ENCODE peak calls at places on chromosomes 2 and 18, in eight cellular contexts. T is caudate nucleus; O is HEK293T; Z is KG1; B is stimulated activated CD8-positive, alpha-beta memory T cell treated with anti-CD3 and anti-CD28 coated beads, Interleukin-7, amount 100 ng/mL, for 1 hour; Y is T-cell; C is HTR-8/SVneo; X is EH. L is an unnamed sample.

GRCh38 chr2:99488587-99488998 is 1.2 kb downstream of the REV1 start:
- DNase-seq in C (peak), O (no peak), Z (peak), B (no peak), X (peak), T (no peak), Y (no peak), L (no peak)

GRCh38 chr2:173571887-173572680 is 217.4 kb downstream of the CDCA7 start:
- DNase-seq in O (no peak), T (no peak), X (no peak), C (no peak), Y (no peak), Z (no peak), B (no peak), L (no peak)

GRCh38 chr2:88058226-88058625 is 2.6 kb upstream of the KRCC1 start:
- DNase-seq in C (no peak), T (no peak), O (no peak), X (no peak), B (no peak), Z (no peak), Y (no peak), L (no peak)

GRCh38 chr2:20584045-20584636 is 66.8 kb downstream of the HS1BP3 start:
- DNase-seq in O (no peak), B (no peak), T (no peak), C (peak), Y (no peak), Z (no peak), X (peak), L (no peak)

GRCh38 chr2:180061085-180061484 is 54.0 kb upstream of the CWC22 start:
- DNase-seq in T (no peak), O (no peak), B (no peak), Y (no peak), Z (no peak), X (no peak), C (no peak), L (no peak)

GRCh38 chr2:108988796-108989713 is at the start of gene EDAR:
- DNase-seq in C (peak), T (no peak), X (no peak), O (peak), Z (no peak), Y (peak), B (no peak), L (no peak)

GRCh38 chr2:238241970-238242369 is 2.1 kb upstream of the HES6 start:
- DNase-seq in Y (no peak), T (no peak), X (no peak), C (no peak), B (no peak), O (no peak), Z (no peak), L (no peak)

GRCh38 chr2:109223490-109223889 is 94.5 kb downstream of the SH3RF3 start:
- DNase-seq in B (no peak), X (no peak), T (no peak), Y (no peak), O (no peak), Z (no peak), C (no peak), L (no peak)

GRCh38 chr2:147659051-147659450 is 185.8 kb upstream of the ACVR2A start:
- DNase-seq in T (no peak), X (peak), B (no peak), Y (no peak), C (no peak), Z (no peak), O (no peak), L (no peak)

GRCh38 chr2:123993728-123994323 is 31.3 kb upstream of the CNTNAP5 start:
- DNase-seq in B (no peak), Y (no peak), Z (no peak), T (no peak), X (peak), O (peak), C (no peak), L (no peak)

GRCh38 chr2:97751752-97752151 is 38.4 kb downstream of the ZAP70 start:
- DNase-seq in C (no peak), Z (no peak), T (no peak), B (no peak), X (peak), Y (no peak), O (no peak), L (no peak)

GRCh38 chr2:199261221-199261620 is 196.5 kb downstream of the SATB2 start:
- DNase-seq in Y (no peak), B (no peak), O (no peak), C (peak), T (no peak), X (peak), Z (no peak), L (no peak)

GRCh38 chr2:71453404-71454220 is at the start of gene DYSF:
- DNase-seq in X (peak), Y (no peak), B (no peak), T (peak), C (no peak), O (no peak), Z (no peak), L (peak)

GRCh38 chr2:176171331-176172006 is 14.4 kb downstream of the HOXD3 start:
- DNase-seq in B (no peak), C (no peak), T (peak), O (no peak), X (no peak), Z (no peak), Y (no peak), L (no peak)

GRCh38 chr2:108388045-108388444 is 10.3 kb downstream of the SULT1C4 start:
- DNase-seq in Y (no peak), C (no peak), Z (no peak), T (no peak), X (peak), O (no peak), B (no peak), L (no peak)

GRCh38 chr2:181073896-181074295 is 93.5 kb downstream of the UBE2E3 start:
- DNase-seq in T (no peak), B (no peak), O (no peak), Z (no peak), C (no peak), X (peak), Y (no peak), L (no peak)

GRCh38 chr18:43933177-43933576 is 655.9 kb upstream of the SYT4 start:
- DNase-seq in T (no peak), C (no peak), Z (no peak), X (no peak), Y (no peak), B (no peak), O (no peak), L (no peak)

GRCh38 chr18:2657788-2658458 is 2.4 kb downstream of the SMCHD1 start:
- DNase-seq in O (no peak), C (peak), T (no peak), B (no peak), Y (no peak), X (peak), Z (peak), L (no peak)

GRCh38 chr2:2114745-2115245 is 216.3 kb downstream of the MYT1L start:
- DNase-seq in T (no peak), Y (no peak), Z (no peak), O (no peak), B (no peak), X (no peak), C (no peak), L (no peak)

GRCh38 chr18:56009451-56009850 is 421.5 kb upstream of the TCF4 start:
- DNase-seq in T (no peak), X (peak), Z (no peak), Y (no peak), B (no peak), C (no peak), O (no peak), L (no peak)

GRCh38 chr2:8628179-8628869 is 53.5 kb upstream of the ID2 start:
- DNase-seq in O (no peak), X (no peak), C (no peak), Z (no peak), Y (no peak), B (no peak), T (no peak), L (no peak)

GRCh38 chr18:2302628-2303516 is 268.4 kb downstream of the METTL4 start:
- DNase-seq in C (peak), Z (no peak), Y (no peak), T (no peak), X (peak), O (no peak), B (no peak), L (no peak)

GRCh38 chr2:94996401-94997100 is 29.0 kb upstream of the MAL start:
- DNase-seq in Y (no peak), O (no peak), C (no peak), T (no peak), B (no peak), X (no peak), Z (no peak), L (no peak)

GRCh38 chr2:28152585-28153284 is 239.9 kb upstream of the FOSL2 start:
- DNase-seq in T (no peak), X (peak), Z (no peak), B (no peak), C (no peak), Y (no peak), O (no peak), L (no peak)

L was measured in gastrocnemius medialis.